ENCODE peak calls at places on chromosomes 11 and 22, in five cellular contexts. One of them, this sample, is unnamed.

GRCh38 chr11:81869337-81870065 is 864.2 kb downstream of the FAM181B start:
- DNase-seq in pulmonary artery endothelial cell: no peak
- DNase-seq in CD8-positive, alpha-beta memory T cell: peak; percentile 87
- DNase-seq in fibroblast of pulmonary artery: peak; percentile 10
- DNase-seq in HT1080: peak; percentile 85
- DNase-seq in this sample: peak; percentile 44

GRCh38 chr22:32534252-32535215 is 59.9 kb downstream of the FBXO7 start:
- DNase-seq in pulmonary artery endothelial cell: no peak
- DNase-seq in CD8-positive, alpha-beta memory T cell: no peak
- DNase-seq in HT1080: no peak
- DNase-seq in fibroblast of pulmonary artery: no peak
- DNase-seq in this sample: no peak

GRCh38 chr11:44325698-44326097 is 15.8 kb upstream of the ALX4 start:
- DNase-seq in fibroblast of pulmonary artery: no peak
- DNase-seq in CD8-positive, alpha-beta memory T cell: no peak
- DNase-seq in HT1080: no peak
- DNase-seq in pulmonary artery endothelial cell: no peak
- DNase-seq in this sample: no peak

GRCh38 chr11:128720522-128720985 is 26.7 kb downstream of the FLI1 start:
- DNase-seq in CD8-positive, alpha-beta memory T cell: peak; percentile 23
- DNase-seq in fibroblast of pulmonary artery: peak; percentile 47
- DNase-seq in pulmonary artery endothelial cell: no peak
- DNase-seq in HT1080: no peak
- DNase-seq in this sample: no peak

GRCh38 chr11:14414470-14415461 is 55.8 kb upstream of the RRAS2 start:
- DNase-seq in fibroblast of pulmonary artery: no peak
- DNase-seq in HT1080: peak; percentile 59
- DNase-seq in CD8-positive, alpha-beta memory T cell: peak; percentile 70
- DNase-seq in pulmonary artery endothelial cell: no peak
- DNase-seq in this sample: no peak

GRCh38 chr11:28585007-28585406 is 476.8 kb downstream of the METTL15 start:
- DNase-seq in CD8-positive, alpha-beta memory T cell: no peak
- DNase-seq in HT1080: peak; percentile 57
- DNase-seq in fibroblast of pulmonary artery: peak; percentile 33
- DNase-seq in pulmonary artery endothelial cell: no peak
- DNase-seq in this sample: no peak

GRCh38 chr22:44191036-44191454 is 10.3 kb downstream of the PARVG start:
- DNase-seq in fibroblast of pulmonary artery: no peak
- DNase-seq in CD8-positive, alpha-beta memory T cell: no peak
- DNase-seq in pulmonary artery endothelial cell: no peak
- DNase-seq in HT1080: peak; percentile 9
- DNase-seq in this sample: no peak

GRCh38 chr11:70421123-70421522 is 22.8 kb downstream of the CTTN start:
- DNase-seq in CD8-positive, alpha-beta memory T cell: no peak
- DNase-seq in pulmonary artery endothelial cell: no peak
- DNase-seq in HT1080: no peak
- DNase-seq in fibroblast of pulmonary artery: no peak
- DNase-seq in this sample: no peak

GRCh38 chr11:69881467-69882269 is 62.5 kb upstream of the FGF3 start:
- DNase-seq in CD8-positive, alpha-beta memory T cell: no peak
- DNase-seq in fibroblast of pulmonary artery: no peak
- DNase-seq in pulmonary artery endothelial cell: no peak
- DNase-seq in HT1080: no peak
- DNase-seq in this sample: no peak

GRCh38 chr11:47330002-47330911 is 22.2 kb downstream of the MYBPC3 start:
- DNase-seq in fibroblast of pulmonary artery: peak; percentile 39
- DNase-seq in pulmonary artery endothelial cell: no peak
- DNase-seq in CD8-positive, alpha-beta memory T cell: no peak
- DNase-seq in HT1080: peak; percentile 32
- DNase-seq in this sample: no peak

GRCh38 chr11:14041040-14041439 is 78.5 kb downstream of the SPON1 start:
- DNase-seq in CD8-positive, alpha-beta memory T cell: no peak
- DNase-seq in pulmonary artery endothelial cell: no peak
- DNase-seq in fibroblast of pulmonary artery: no peak
- DNase-seq in HT1080: no peak
- DNase-seq in this sample: no peak

GRCh38 chr11:128595775-128596174 is 8.4 kb upstream of the ETS1 start:
- DNase-seq in CD8-positive, alpha-beta memory T cell: no peak
- DNase-seq in fibroblast of pulmonary artery: no peak
- DNase-seq in pulmonary artery endothelial cell: no peak
- DNase-seq in HT1080: no peak
- DNase-seq in this sample: no peak

This sample was measured in H4.